ENCODE peak calls at places on chromosomes 5 and 9, in five cellular contexts. G, M, P, H and Z are unnamed samples.

GRCh38 chr9:95507456-95508241 is 9.1 kb downstream of the PTCH1 start:
- DNase-seq in H (peak; percentile 37), P (peak; percentile 14), G (no peak), M (peak; percentile 31), Z (peak; percentile 41)

GRCh38 chr5:72108200-72109050 is 1.1 kb downstream of the MAP1B start:
- DNase-seq in P (no peak), M (peak; percentile 87), G (peak; percentile 34), H (peak; percentile 74), Z (peak; percentile 87)

GRCh38 chr5:1659100-1660036 is 135.6 kb upstream of the LPCAT1 start:
- DNase-seq in H (no peak), G (no peak), P (no peak), M (no peak), Z (no peak)

GRCh38 chr9:112665347-112665746 is 52.6 kb downstream of the INIP start:
- DNase-seq in M (peak; percentile 15), P (no peak), G (peak; percentile 9), H (no peak), Z (no peak)

GRCh38 chr5:6574537-6574936 is 58.3 kb downstream of the NSUN2 start:
- DNase-seq in G (no peak), H (peak; percentile 62), M (no peak), P (no peak), Z (no peak)

GRCh38 chr9:71725590-71726338 is 42.5 kb downstream of the CEMIP2 start:
- DNase-seq in P (no peak), G (no peak), H (no peak), M (peak; percentile 51), Z (peak; percentile 21)

GRCh38 chr5:77844408-77845272 is 68.5 kb upstream of the TBCA start:
- DNase-seq in H (no peak), P (no peak), M (peak; percentile 47), G (no peak), Z (peak; percentile 49)

GRCh38 chr9:124242331-124243194 is 15.2 kb upstream of the NEK6 start:
- DNase-seq in P (no peak), H (no peak), G (no peak), M (no peak), Z (no peak)

GRCh38 chr9:121331992-121332685 is 37.9 kb downstream of the STOM start:
- DNase-seq in P (no peak), G (peak; percentile 23), H (no peak), M (peak; percentile 79), Z (no peak)

GRCh38 chr9:35035851-35036701 is 36.3 kb downstream of the VCP start:
- DNase-seq in G (peak; percentile 43), P (peak; percentile 51), H (no peak), M (peak; percentile 53), Z (no peak)

GRCh38 chr5:171709930-171710329 is 75.7 kb upstream of the SMIM23 start:
- DNase-seq in G (no peak), H (no peak), M (no peak), P (no peak), Z (no peak)

GRCh38 chr5:109826-110225 is 17.9 kb downstream of the PLEKHG4B start:
- DNase-seq in M (no peak), G (no peak), H (no peak), P (no peak), Z (no peak)

GRCh38 chr5:42965934-42966333 is 74.2 kb downstream of the ANXA2R start:
- DNase-seq in P (no peak), M (no peak), G (no peak), H (no peak), Z (no peak)

GRCh38 chr5:109964136-109964535 is 274.4 kb downstream of the MAN2A1 start:
- DNase-seq in P (no peak), M (no peak), G (no peak), H (no peak), Z (no peak)

GRCh38 chr9:99449726-99450125 is 227.6 kb downstream of the SEC61B start:
- DNase-seq in H (no peak), G (no peak), P (no peak), M (no peak), Z (no peak)

GRCh38 chr9:136242908-136243525 is 2.6 kb downstream of the QSOX2 start:
- DNase-seq in P (no peak), G (no peak), H (no peak), M (no peak), Z (no peak)

GRCh38 chr5:52906845-52907244 is 82.3 kb upstream of the ITGA2 start:
- DNase-seq in P (no peak), M (no peak), G (no peak), H (no peak), Z (no peak)

GRCh38 chr9:83032065-83032625 is 30.8 kb downstream of the RASEF start:
- DNase-seq in G (no peak), H (no peak), M (no peak), P (no peak), Z (no peak)

GRCh38 chr5:28561522-28561921 is 1523.1 kb upstream of the CDH9 start:
- DNase-seq in M (no peak), H (no peak), G (no peak), P (no peak), Z (no peak)

GRCh38 chr9:124805186-124805585 is 28.3 kb downstream of the OLFML2A start:
- DNase-seq in H (no peak), G (no peak), P (no peak), M (no peak), Z (no peak)

GRCh38 chr5:114957384-114957783 is 212.3 kb downstream of the TRIM36 start:
- DNase-seq in G (no peak), M (no peak), P (no peak), H (no peak), Z (no peak)

GRCh38 chr9:28052104-28052503 is 478.8 kb upstream of the C9orf72 start:
- DNase-seq in M (no peak), H (no peak), P (no peak), G (no peak), Z (no peak)

GRCh38 chr5:142325677-142326479 is 1.1 kb upstream of the SPRY4 start:
- DNase-seq in G (peak; percentile 68), M (peak; percentile 76), H (peak; percentile 75), P (no peak), Z (peak; percentile 83)

GRCh38 chr5:120465281-120465961 is 1.3 kb downstream of the PRR16 start:
- DNase-seq in G (peak; percentile 55), M (peak; percentile 72), P (no peak), H (no peak), Z (no peak)

GRCh38 chr9:127722055-127722454 is 6.2 kb downstream of the TTC16 start:
- DNase-seq in P (no peak), M (no peak), H (peak; percentile 26), G (no peak), Z (peak; percentile 82)

GRCh38 chr9:112069318-112070169 is 105.6 kb downstream of the SUSD1 start:
- DNase-seq in P (no peak), G (no peak), H (no peak), M (no peak), Z (no peak)

GRCh38 chr5:4520557-4520956 is 619.6 kb upstream of the ADAMTS16 start:
- DNase-seq in M (no peak), P (no peak), H (no peak), G (no peak), Z (no peak)

GRCh38 chr9:70404261-70404660 is 10.2 kb downstream of the KLF9 start:
- DNase-seq in H (no peak), G (no peak), P (no peak), M (no peak), Z (no peak)

GRCh38 chr9:114198249-114199040 is 43.1 kb downstream of the COL27A1 start:
- DNase-seq in P (no peak), G (no peak), M (no peak), H (no peak), Z (no peak)

GRCh38 chr9:134063088-134063875 is 4.5 kb downstream of the BRD3 start:
- DNase-seq in M (no peak), G (no peak), P (no peak), H (no peak), Z (no peak)

GRCh38 chr9:87567566-87567965 is 69.9 kb downstream of the DAPK1 start:
- DNase-seq in M (peak; percentile 55), P (no peak), G (no peak), H (no peak), Z (no peak)

GRCh38 chr9:114953917-114954316 is 23.5 kb upstream of the TNFSF8 start:
- DNase-seq in P (peak; percentile 18), H (no peak), G (peak; percentile 65), M (peak; percentile 78), Z (no peak)

GRCh38 chr5:57441557-57441956 is 41.1 kb downstream of the ACTBL2 start:
- DNase-seq in G (peak; percentile 90), H (no peak), P (no peak), M (peak; percentile 78), Z (no peak)

GRCh38 chr9:117936185-117936758 is 232.1 kb downstream of the TLR4 start:
- DNase-seq in G (no peak), H (no peak), M (no peak), P (no peak), Z (no peak)

GRCh38 chr5:179733764-179734126 is 1.1 kb downstream of the MAML1 start:
- DNase-seq in M (no peak), H (no peak), G (no peak), P (no peak), Z (no peak)

GRCh38 chr5:176812269-176813259 is 2.2 kb downstream of the UNC5A start:
- DNase-seq in H (peak; percentile 41), G (no peak), M (peak; percentile 72), P (no peak), Z (peak; percentile 47)